ENCODE peak calls at places on chromosomes 12 and 14, in seven cellular contexts. Y, I, Q, S, V, C and O are unnamed samples.

GRCh38 chr14:102510616-102511520 is 1.3 kb upstream of the ANKRD9 start:
- DNase-seq in V (no peak), Y (no peak), S (peak), I (peak), C (no peak), Q (peak), O (no peak)

GRCh38 chr12:6279631-6280030 is 30.9 kb upstream of the PLEKHG6 start:
- DNase-seq in Q (no peak), V (no peak), Y (no peak), C (no peak), I (no peak), S (no peak), O (no peak)

GRCh38 chr12:102543494-102543893 is 63.1 kb upstream of the IGF1 start:
- DNase-seq in C (no peak), Y (peak), V (peak), S (no peak), Q (no peak), I (no peak), O (no peak)

GRCh38 chr14:24051162-24051788 is 534 bp upstream of the CARMIL3 start:
- DNase-seq in V (no peak), I (peak), Q (peak), Y (peak), C (peak), S (no peak), O (no peak)

GRCh38 chr14:29805415-29806123 is 122.1 kb downstream of the PRKD1 start:
- DNase-seq in I (no peak), Y (peak), C (no peak), S (no peak), Q (peak), V (peak), O (peak)

GRCh38 chr12:84911331-84912190 is 1.0 kb downstream of the SLC6A15 start:
- DNase-seq in I (no peak), C (no peak), Q (no peak), S (peak), Y (peak), V (peak), O (peak)

GRCh38 chr12:2288001-2288400 is 235.2 kb downstream of the CACNA1C start:
- DNase-seq in Y (peak), Q (no peak), I (no peak), S (no peak), C (no peak), V (peak), O (no peak)

GRCh38 chr14:59116984-59117415 is 71.5 kb upstream of the DAAM1 start:
- DNase-seq in I (no peak), Q (no peak), Y (peak), V (peak), C (no peak), S (peak), O (peak)

GRCh38 chr12:4120316-4120920 is 153.1 kb upstream of the CCND2 start:
- DNase-seq in S (no peak), Q (no peak), Y (no peak), V (no peak), I (no peak), C (peak), O (no peak)